ENCODE peak calls at places on chromosomes 2 and 18, in ten cellular contexts. One of them, this sample, is unnamed.
A peak's percentile ranks its signal among the peaks of the same experiment; 100 is the strongest.

GRCh38 chr2:240220371-240220770 is 79.9 kb upstream of the OTOS start:
- DNase-seq in spleen: no peak
- DNase-seq in stimulated activated CD4-positive, alpha-beta T cell treated with anti-CD3 and anti-CD28 coated beads, TNF-alpha, amount 100 ng/mL, for 4 hours: no peak
- DNase-seq in NCI-H1105: no peak
- DNase-seq in iPS-NIHi11: no peak
- DNase-seq in Kasumi-1: no peak
- DNase-seq in nucleus accumbens: no peak
- DNase-seq in KG1: no peak
- DNase-seq in globus pallidus: no peak
- DNase-seq in SIG-M5: no peak
- DNase-seq in this sample: no peak

GRCh38 chr2:30548386-30548785 is 101.3 kb downstream of the LCLAT1 start:
- DNase-seq in spleen: no peak
- DNase-seq in stimulated activated CD4-positive, alpha-beta T cell treated with anti-CD3 and anti-CD28 coated beads, TNF-alpha, amount 100 ng/mL, for 4 hours: no peak
- DNase-seq in NCI-H1105: no peak
- DNase-seq in iPS-NIHi11: no peak
- DNase-seq in Kasumi-1: no peak
- DNase-seq in nucleus accumbens: no peak
- DNase-seq in KG1: no peak
- DNase-seq in globus pallidus: no peak
- DNase-seq in SIG-M5: no peak
- DNase-seq in this sample: no peak

GRCh38 chr2:229090231-229090630 is 180.9 kb downstream of the PID1 start:
- DNase-seq in spleen: no peak
- DNase-seq in stimulated activated CD4-positive, alpha-beta T cell treated with anti-CD3 and anti-CD28 coated beads, TNF-alpha, amount 100 ng/mL, for 4 hours: no peak
- DNase-seq in NCI-H1105: no peak
- DNase-seq in iPS-NIHi11: no peak
- DNase-seq in Kasumi-1: no peak
- DNase-seq in nucleus accumbens: no peak
- DNase-seq in KG1: no peak
- DNase-seq in globus pallidus: no peak
- DNase-seq in SIG-M5: no peak
- DNase-seq in this sample: no peak

GRCh38 chr18:75937306-75937705 is 509.8 kb upstream of the SMIM21 start:
- DNase-seq in spleen: no peak
- DNase-seq in stimulated activated CD4-positive, alpha-beta T cell treated with anti-CD3 and anti-CD28 coated beads, TNF-alpha, amount 100 ng/mL, for 4 hours: no peak
- DNase-seq in NCI-H1105: no peak
- DNase-seq in iPS-NIHi11: peak; percentile 59
- DNase-seq in Kasumi-1: no peak
- DNase-seq in nucleus accumbens: no peak
- DNase-seq in KG1: no peak
- DNase-seq in globus pallidus: no peak
- DNase-seq in SIG-M5: no peak
- DNase-seq in this sample: no peak

GRCh38 chr18:22987547-22988182 is 54.5 kb downstream of the RBBP8 start:
- DNase-seq in spleen: no peak
- DNase-seq in stimulated activated CD4-positive, alpha-beta T cell treated with anti-CD3 and anti-CD28 coated beads, TNF-alpha, amount 100 ng/mL, for 4 hours: no peak
- DNase-seq in NCI-H1105: no peak
- DNase-seq in iPS-NIHi11: no peak
- DNase-seq in Kasumi-1: no peak
- DNase-seq in nucleus accumbens: no peak
- DNase-seq in KG1: no peak
- DNase-seq in globus pallidus: no peak
- DNase-seq in SIG-M5: no peak
- DNase-seq in this sample: no peak

GRCh38 chr18:8847066-8847755 is 141.9 kb downstream of the MTCL1 start:
- DNase-seq in spleen: no peak
- DNase-seq in stimulated activated CD4-positive, alpha-beta T cell treated with anti-CD3 and anti-CD28 coated beads, TNF-alpha, amount 100 ng/mL, for 4 hours: no peak
- DNase-seq in NCI-H1105: no peak
- DNase-seq in iPS-NIHi11: no peak
- DNase-seq in Kasumi-1: no peak
- DNase-seq in nucleus accumbens: no peak
- DNase-seq in KG1: no peak
- DNase-seq in globus pallidus: no peak
- DNase-seq in SIG-M5: no peak
- DNase-seq in this sample: no peak

GRCh38 chr2:3664118-3664517 is 6.1 kb downstream of the ALLC start:
- DNase-seq in spleen: no peak
- DNase-seq in stimulated activated CD4-positive, alpha-beta T cell treated with anti-CD3 and anti-CD28 coated beads, TNF-alpha, amount 100 ng/mL, for 4 hours: no peak
- DNase-seq in NCI-H1105: no peak
- DNase-seq in iPS-NIHi11: no peak
- DNase-seq in Kasumi-1: no peak
- DNase-seq in nucleus accumbens: no peak
- DNase-seq in KG1: no peak
- DNase-seq in globus pallidus: no peak
- DNase-seq in SIG-M5: no peak
- DNase-seq in this sample: no peak

GRCh38 chr2:197372582-197372981 is 62.0 kb upstream of the ANKRD44 start:
- DNase-seq in spleen: no peak
- DNase-seq in stimulated activated CD4-positive, alpha-beta T cell treated with anti-CD3 and anti-CD28 coated beads, TNF-alpha, amount 100 ng/mL, for 4 hours: no peak
- DNase-seq in NCI-H1105: no peak
- DNase-seq in iPS-NIHi11: no peak
- DNase-seq in Kasumi-1: no peak
- DNase-seq in nucleus accumbens: no peak
- DNase-seq in KG1: no peak
- DNase-seq in globus pallidus: no peak
- DNase-seq in SIG-M5: no peak
- DNase-seq in this sample: no peak

GRCh38 chr2:88810017-88810416 is 118.5 kb downstream of the RPIA start:
- DNase-seq in spleen: no peak
- DNase-seq in stimulated activated CD4-positive, alpha-beta T cell treated with anti-CD3 and anti-CD28 coated beads, TNF-alpha, amount 100 ng/mL, for 4 hours: no peak
- DNase-seq in NCI-H1105: no peak
- DNase-seq in iPS-NIHi11: no peak
- DNase-seq in Kasumi-1: no peak
- DNase-seq in nucleus accumbens: no peak
- DNase-seq in KG1: no peak
- DNase-seq in globus pallidus: no peak
- DNase-seq in SIG-M5: no peak
- DNase-seq in this sample: no peak

This sample was measured in frontal cortex.